ENCODE peak calls at places on chromosomes 7 and 10, in ten cellular contexts. C is trophoblast cell; X is HCEC 1CT; M is endothelial cell of umbilical vein; D is NB4; G is memory B cell; J is stimulated activated CD8-positive, alpha-beta memory T cell treated with anti-CD3 and anti-CD28 coated beads, Interleukin-7, amount 100 ng/mL, for 1 hour; T is heart right ventricle; S is nucleus accumbens; L is coronary artery. A is an unnamed sample.

GRCh38 chr7:102232686-102233286 is 53.9 kb upstream of the SH2B2 start:
- DNase-seq in C (peak; percentile 43), X (no peak), M (no peak), D (no peak), G (no peak), J (no peak), T (no peak), S (no peak), L (no peak), A (no peak)

GRCh38 chr10:104580774-104581675 is 60.1 kb upstream of the SORCS3 start:
- DNase-seq in C (peak; percentile 94), X (peak; percentile 20), M (peak; percentile 36), D (peak; percentile 68), G (peak; percentile 46), J (peak; percentile 47), T (peak; percentile 70), S (peak; percentile 33), L (no peak), A (peak; percentile 21)

GRCh38 chr7:142478479-142479220 is 220.8 kb upstream of the PRSS58 start:
- DNase-seq in C (peak; percentile 67), X (peak; percentile 69), M (peak; percentile 56), D (peak; percentile 76), G (peak; percentile 9), J (no peak), T (no peak), S (peak; percentile 32), L (no peak), A (no peak)

GRCh38 chr10:131050162-131050766 is 261.3 kb downstream of the TCERG1L start:
- DNase-seq in C (peak; percentile 41), X (no peak), M (no peak), D (no peak), G (no peak), J (no peak), T (no peak), S (no peak), L (no peak), A (no peak)

GRCh38 chr7:131007439-131008330 is 273.7 kb upstream of the KLF14 start:
- DNase-seq in C (peak; percentile 72), X (peak; percentile 84), M (peak; percentile 71), D (peak; percentile 76), G (peak; percentile 55), J (no peak), T (peak; percentile 67), S (peak; percentile 16), L (no peak), A (no peak)

GRCh38 chr7:36188923-36189322 is 35.9 kb downstream of the EEPD1 start:
- DNase-seq in C (no peak), X (no peak), M (no peak), D (peak; percentile 38), G (no peak), J (no peak), T (no peak), S (no peak), L (no peak), A (no peak)

GRCh38 chr7:18762189-18762588 is 266.6 kb downstream of the HDAC9 start:
- DNase-seq in C (no peak), X (peak; percentile 69), M (peak; percentile 54), D (no peak), G (no peak), J (no peak), T (no peak), S (no peak), L (no peak), A (no peak)

GRCh38 chr10:4241724-4242345 is 456.8 kb upstream of the KLF6 start:
- DNase-seq in C (peak; percentile 91), X (peak; percentile 96), M (peak; percentile 89), D (no peak), G (no peak), J (no peak), T (peak; percentile 87), S (no peak), L (no peak), A (no peak)

GRCh38 chr10:71090330-71090729 is 122.0 kb upstream of the UNC5B start:
- DNase-seq in C (no peak), X (no peak), M (no peak), D (no peak), G (no peak), J (no peak), T (no peak), S (no peak), L (peak; percentile 50), A (no peak)

GRCh38 chr7:41507686-41508268 is 195.1 kb downstream of the INHBA start:
- DNase-seq in C (no peak), X (no peak), M (no peak), D (no peak), G (no peak), J (no peak), T (no peak), S (no peak), L (no peak), A (no peak)

GRCh38 chr7:106542550-106543220 is 118.3 kb downstream of the CCDC71L start:
- DNase-seq in C (peak; percentile 84), X (peak; percentile 90), M (peak; percentile 96), D (peak; percentile 80), G (peak; percentile 29), J (no peak), T (peak; percentile 61), S (no peak), L (no peak), A (no peak)

GRCh38 chr7:149558149-149558861 is 60.7 kb upstream of the ZNF746 start:
- DNase-seq in C (no peak), X (peak; percentile 67), M (no peak), D (no peak), G (no peak), J (no peak), T (no peak), S (no peak), L (no peak), A (no peak)